ENCODE peak calls at places on chromosomes 12 and 14, in eight cellular contexts. One of them, this sample, is unnamed.

GRCh38 chr12:46546634-46547273 is 174.2 kb upstream of the SLC38A2 start:
- DNase-seq in epithelial cell of esophagus: peak; percentile 71
- DNase-seq in transverse colon: no peak
- DNase-seq in HFFc6: no peak
- DNase-seq in fibroblast of lung: peak; percentile 79
- DNase-seq in mesothelial cell of epicardium: no peak
- DNase-seq in nephron progenitor cell: no peak
- DNase-seq in mucosa of descending colon: no peak
- DNase-seq in this sample: no peak

GRCh38 chr12:62250671-62251608 is 9.3 kb upstream of the USP15 start:
- DNase-seq in epithelial cell of esophagus: peak; percentile 74
- DNase-seq in transverse colon: no peak
- DNase-seq in HFFc6: peak; percentile 73
- DNase-seq in fibroblast of lung: peak; percentile 66
- DNase-seq in mesothelial cell of epicardium: no peak
- DNase-seq in nephron progenitor cell: no peak
- DNase-seq in mucosa of descending colon: no peak
- DNase-seq in this sample: no peak

GRCh38 chr14:105485720-105486332 is 860 bp upstream of the CRIP1 start:
- DNase-seq in epithelial cell of esophagus: no peak
- DNase-seq in transverse colon: no peak
- DNase-seq in HFFc6: no peak
- DNase-seq in fibroblast of lung: no peak
- DNase-seq in mesothelial cell of epicardium: no peak
- DNase-seq in nephron progenitor cell: peak; percentile 76
- DNase-seq in mucosa of descending colon: no peak
- DNase-seq in this sample: no peak

GRCh38 chr14:52801014-52801708 is 9.8 kb upstream of the GNPNAT1 start:
- DNase-seq in epithelial cell of esophagus: peak; percentile 66
- DNase-seq in transverse colon: no peak
- DNase-seq in HFFc6: peak; percentile 90
- DNase-seq in fibroblast of lung: peak; percentile 93
- DNase-seq in mesothelial cell of epicardium: no peak
- DNase-seq in nephron progenitor cell: no peak
- DNase-seq in mucosa of descending colon: no peak
- DNase-seq in this sample: no peak

GRCh38 chr14:50067723-50068495 is 48.5 kb downstream of the VCPKMT start:
- DNase-seq in epithelial cell of esophagus: peak; percentile 95
- DNase-seq in transverse colon: peak; percentile 48
- DNase-seq in HFFc6: peak; percentile 64
- DNase-seq in fibroblast of lung: peak; percentile 89
- DNase-seq in mesothelial cell of epicardium: no peak
- DNase-seq in nephron progenitor cell: no peak
- DNase-seq in mucosa of descending colon: no peak
- DNase-seq in this sample: no peak

GRCh38 chr12:5654019-5654418 is 222.1 kb downstream of the NTF3 start:
- DNase-seq in epithelial cell of esophagus: no peak
- DNase-seq in transverse colon: no peak
- DNase-seq in HFFc6: no peak
- DNase-seq in fibroblast of lung: no peak
- DNase-seq in mesothelial cell of epicardium: no peak
- DNase-seq in nephron progenitor cell: no peak
- DNase-seq in mucosa of descending colon: no peak
- DNase-seq in this sample: no peak

GRCh38 chr12:24695103-24695502 is 253.8 kb downstream of the BCAT1 start:
- DNase-seq in epithelial cell of esophagus: no peak
- DNase-seq in transverse colon: no peak
- DNase-seq in HFFc6: no peak
- DNase-seq in fibroblast of lung: no peak
- DNase-seq in mesothelial cell of epicardium: no peak
- DNase-seq in nephron progenitor cell: no peak
- DNase-seq in mucosa of descending colon: no peak
- DNase-seq in this sample: no peak

GRCh38 chr12:20865873-20866272 is 55.4 kb downstream of the SLCO1B3 start:
- DNase-seq in epithelial cell of esophagus: no peak
- DNase-seq in transverse colon: no peak
- DNase-seq in HFFc6: no peak
- DNase-seq in fibroblast of lung: peak; percentile 4
- DNase-seq in mesothelial cell of epicardium: no peak
- DNase-seq in nephron progenitor cell: no peak
- DNase-seq in mucosa of descending colon: no peak
- DNase-seq in this sample: no peak

GRCh38 chr12:121404734-121405133 is 4.8 kb downstream of the RNF34 start:
- DNase-seq in epithelial cell of esophagus: peak; percentile 32
- DNase-seq in transverse colon: no peak
- DNase-seq in HFFc6: no peak
- DNase-seq in fibroblast of lung: no peak
- DNase-seq in mesothelial cell of epicardium: peak; percentile 38
- DNase-seq in nephron progenitor cell: no peak
- DNase-seq in mucosa of descending colon: no peak
- DNase-seq in this sample: no peak

GRCh38 chr12:94667031-94667540 is 16.7 kb upstream of the TMCC3 start:
- DNase-seq in epithelial cell of esophagus: no peak
- DNase-seq in transverse colon: no peak
- DNase-seq in HFFc6: no peak
- DNase-seq in fibroblast of lung: no peak
- DNase-seq in mesothelial cell of epicardium: no peak
- DNase-seq in nephron progenitor cell: no peak
- DNase-seq in mucosa of descending colon: no peak
- DNase-seq in this sample: no peak
- TF ChIP-seq CTCF in epithelial cell of esophagus: no peak
- TF ChIP-seq CTCF in transverse colon: no peak
- TF ChIP-seq CTCF in HFFc6: no peak
- TF ChIP-seq CTCF in fibroblast of lung: no peak
- TF ChIP-seq CTCF in mesothelial cell of epicardium: no peak
- TF ChIP-seq CTCF in nephron progenitor cell: no peak
- TF ChIP-seq CTCF in mucosa of descending colon: no peak
- TF ChIP-seq CTCF in this sample: no peak

GRCh38 chr12:103768467-103769123 is 72.4 kb downstream of the NT5DC3 start:
- DNase-seq in epithelial cell of esophagus: no peak
- DNase-seq in transverse colon: no peak
- DNase-seq in HFFc6: no peak
- DNase-seq in fibroblast of lung: no peak
- DNase-seq in mesothelial cell of epicardium: no peak
- DNase-seq in nephron progenitor cell: no peak
- DNase-seq in mucosa of descending colon: no peak
- DNase-seq in this sample: no peak
- TF ChIP-seq CTCF in epithelial cell of esophagus: no peak
- TF ChIP-seq CTCF in transverse colon: no peak
- TF ChIP-seq CTCF in HFFc6: no peak
- TF ChIP-seq CTCF in fibroblast of lung: no peak
- TF ChIP-seq CTCF in mesothelial cell of epicardium: no peak
- TF ChIP-seq CTCF in nephron progenitor cell: no peak
- TF ChIP-seq CTCF in mucosa of descending colon: no peak
- TF ChIP-seq CTCF in this sample: no peak

GRCh38 chr12:68001486-68002466 is 12.5 kb downstream of the IFNG-AS1 start:
- DNase-seq in epithelial cell of esophagus: peak; percentile 20
- DNase-seq in transverse colon: no peak
- DNase-seq in HFFc6: no peak
- DNase-seq in fibroblast of lung: peak; percentile 2
- DNase-seq in mesothelial cell of epicardium: no peak
- DNase-seq in nephron progenitor cell: no peak
- DNase-seq in mucosa of descending colon: no peak
- DNase-seq in this sample: no peak
- TF ChIP-seq CTCF in epithelial cell of esophagus: peak; percentile 42
- TF ChIP-seq CTCF in transverse colon: no peak
- TF ChIP-seq CTCF in HFFc6: peak; percentile 77
- TF ChIP-seq CTCF in fibroblast of lung: peak; percentile 35
- TF ChIP-seq CTCF in mesothelial cell of epicardium: peak; percentile 49
- TF ChIP-seq CTCF in nephron progenitor cell: peak; percentile 45
- TF ChIP-seq CTCF in mucosa of descending colon: no peak
- TF ChIP-seq CTCF in this sample: peak; percentile 15

GRCh38 chr12:52952082-52952801 is 3.3 kb downstream of the KRT18 start:
- DNase-seq in epithelial cell of esophagus: peak; percentile 40
- DNase-seq in transverse colon: peak; percentile 70
- DNase-seq in HFFc6: no peak
- DNase-seq in fibroblast of lung: no peak
- DNase-seq in mesothelial cell of epicardium: no peak
- DNase-seq in nephron progenitor cell: no peak
- DNase-seq in mucosa of descending colon: peak; percentile 78
- DNase-seq in this sample: peak; percentile 77
- TF ChIP-seq CTCF in epithelial cell of esophagus: peak; percentile 17
- TF ChIP-seq CTCF in transverse colon: no peak
- TF ChIP-seq CTCF in HFFc6: no peak
- TF ChIP-seq CTCF in fibroblast of lung: no peak
- TF ChIP-seq CTCF in mesothelial cell of epicardium: peak; percentile 32
- TF ChIP-seq CTCF in nephron progenitor cell: no peak
- TF ChIP-seq CTCF in mucosa of descending colon: no peak
- TF ChIP-seq CTCF in this sample: peak; percentile 37

DNA sequence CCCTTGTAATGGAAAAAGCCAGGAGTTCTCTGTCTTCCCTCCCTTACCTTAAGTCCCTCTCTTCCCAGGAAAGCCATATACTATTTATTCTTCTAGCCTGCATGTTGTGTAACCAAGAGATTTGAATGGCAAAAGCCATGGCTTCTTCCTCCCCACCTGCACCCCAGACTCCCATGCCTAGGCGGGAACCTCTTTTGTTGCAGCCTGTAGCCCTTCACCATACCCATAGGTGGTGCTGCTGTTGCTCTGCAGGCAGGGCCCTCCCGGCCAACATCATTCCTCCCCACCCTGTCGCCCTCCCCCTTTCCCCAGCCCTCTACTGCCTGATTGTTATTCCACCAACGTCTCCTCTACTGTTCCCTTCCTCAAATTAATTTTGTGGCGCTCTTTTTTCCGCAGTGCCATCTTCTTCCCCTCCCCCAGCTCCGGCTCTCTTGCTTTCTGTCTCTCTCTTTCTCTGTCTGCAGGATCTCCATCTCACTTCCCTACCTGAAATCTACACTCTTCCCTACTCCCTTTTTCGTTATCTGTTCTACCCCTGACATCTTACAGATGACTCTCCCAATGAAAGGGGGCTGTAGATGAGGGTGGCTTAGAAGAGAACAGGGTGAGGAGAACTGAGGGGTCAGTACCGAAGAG is 13.8 kb downstream of the NGDN start:
- DNase-seq in epithelial cell of esophagus: peak; percentile 11
- DNase-seq in transverse colon: no peak
- DNase-seq in HFFc6: no peak
- DNase-seq in fibroblast of lung: peak; percentile 6
- DNase-seq in mesothelial cell of epicardium: no peak
- DNase-seq in nephron progenitor cell: peak; percentile 63
- DNase-seq in mucosa of descending colon: no peak
- DNase-seq in this sample: no peak
- TF ChIP-seq CTCF in epithelial cell of esophagus: peak; percentile 44
- TF ChIP-seq CTCF in transverse colon: no peak
- TF ChIP-seq CTCF in HFFc6: peak; percentile 69
- TF ChIP-seq CTCF in fibroblast of lung: peak; percentile 48
- TF ChIP-seq CTCF in mesothelial cell of epicardium: no peak
- TF ChIP-seq CTCF in nephron progenitor cell: peak; percentile 75
- TF ChIP-seq CTCF in mucosa of descending colon: no peak
- TF ChIP-seq CTCF in this sample: no peak

GRCh38 chr12:57476162-57476992 is 3.3 kb downstream of the ARHGAP9 start:
- DNase-seq in epithelial cell of esophagus: no peak
- DNase-seq in transverse colon: peak; percentile 50
- DNase-seq in HFFc6: no peak
- DNase-seq in fibroblast of lung: no peak
- DNase-seq in mesothelial cell of epicardium: no peak
- DNase-seq in nephron progenitor cell: no peak
- DNase-seq in mucosa of descending colon: no peak
- DNase-seq in this sample: peak; percentile 77
- TF ChIP-seq CTCF in epithelial cell of esophagus: peak; percentile 27
- TF ChIP-seq CTCF in transverse colon: no peak
- TF ChIP-seq CTCF in HFFc6: peak; percentile 56
- TF ChIP-seq CTCF in fibroblast of lung: no peak
- TF ChIP-seq CTCF in mesothelial cell of epicardium: no peak
- TF ChIP-seq CTCF in nephron progenitor cell: peak; percentile 15
- TF ChIP-seq CTCF in mucosa of descending colon: no peak
- TF ChIP-seq CTCF in this sample: peak; percentile 36

DNA sequence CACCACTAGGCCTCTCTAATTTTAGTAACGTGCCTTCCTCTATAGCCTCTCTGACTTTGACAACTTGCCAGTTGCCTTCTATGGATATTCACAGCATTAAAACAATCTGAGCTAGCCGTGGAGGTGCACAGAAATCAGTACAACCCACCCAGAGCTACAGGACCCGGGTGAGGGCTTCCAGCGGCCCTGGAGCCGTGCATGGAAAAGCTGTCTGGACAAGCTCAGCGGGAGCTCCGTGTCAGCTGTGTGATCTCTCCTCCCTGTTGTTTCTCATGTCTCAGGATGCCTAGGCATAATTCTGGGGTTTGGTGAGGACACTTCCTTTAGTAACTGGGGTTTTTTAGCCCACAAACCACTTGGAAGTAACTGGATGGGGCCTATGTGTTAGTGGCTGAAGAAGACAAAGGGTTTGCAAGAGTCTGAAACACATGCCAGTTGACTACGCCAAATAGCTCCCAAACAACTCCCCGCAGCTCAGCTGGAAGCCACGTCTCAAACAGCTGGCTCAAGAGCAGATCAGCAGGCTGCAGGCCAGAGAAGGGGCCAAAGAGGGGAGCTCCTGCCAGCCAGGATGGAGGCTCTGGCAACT is 52.9 kb downstream of the SSH1 start:
- DNase-seq in epithelial cell of esophagus: no peak
- DNase-seq in transverse colon: peak; percentile 49
- DNase-seq in HFFc6: peak; percentile 59
- DNase-seq in fibroblast of lung: peak; percentile 93
- DNase-seq in mesothelial cell of epicardium: no peak
- DNase-seq in nephron progenitor cell: no peak
- DNase-seq in mucosa of descending colon: peak; percentile 35
- DNase-seq in this sample: no peak
- TF ChIP-seq CTCF in epithelial cell of esophagus: no peak
- TF ChIP-seq CTCF in transverse colon: no peak
- TF ChIP-seq CTCF in HFFc6: no peak
- TF ChIP-seq CTCF in fibroblast of lung: no peak
- TF ChIP-seq CTCF in mesothelial cell of epicardium: no peak
- TF ChIP-seq CTCF in nephron progenitor cell: no peak
- TF ChIP-seq CTCF in mucosa of descending colon: no peak
- TF ChIP-seq CTCF in this sample: no peak

DNA sequence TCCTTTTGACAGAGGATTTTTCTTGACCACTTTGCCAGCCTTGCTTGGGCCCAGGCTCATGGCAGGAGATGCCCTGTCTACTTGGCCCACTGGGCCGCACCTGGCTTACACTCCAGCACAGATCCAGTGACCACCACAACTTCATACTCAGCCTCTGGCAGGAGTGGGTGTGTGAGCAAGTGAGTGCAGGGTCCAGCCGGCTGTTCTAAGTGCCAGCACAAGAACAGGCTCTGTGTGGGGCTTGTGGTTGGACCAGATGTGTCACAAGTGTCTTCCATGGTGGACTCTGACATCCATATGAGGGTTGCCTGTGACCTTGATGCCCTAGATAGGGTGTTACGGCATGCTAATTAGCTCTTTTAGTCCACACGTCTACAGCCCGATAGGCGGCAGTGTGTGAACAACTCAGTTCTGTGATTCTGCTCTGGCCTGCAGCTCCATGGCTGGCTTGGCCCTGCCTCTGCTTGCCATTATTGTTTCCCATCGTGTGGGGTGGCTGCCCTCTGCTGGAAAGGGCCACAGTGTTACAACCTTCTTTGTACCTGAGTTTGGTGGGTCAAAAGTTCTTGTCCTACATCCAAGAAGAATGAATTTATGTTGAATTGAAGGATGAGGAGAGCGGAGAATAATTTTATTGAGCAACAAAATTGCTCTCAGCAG is 1089.1 kb downstream of the SLC6A15 start:
- DNase-seq in epithelial cell of esophagus: peak; percentile 75
- DNase-seq in transverse colon: peak; percentile 21
- DNase-seq in HFFc6: no peak
- DNase-seq in fibroblast of lung: no peak
- DNase-seq in mesothelial cell of epicardium: no peak
- DNase-seq in nephron progenitor cell: peak; percentile 43
- DNase-seq in mucosa of descending colon: no peak
- DNase-seq in this sample: no peak
- TF ChIP-seq CTCF in epithelial cell of esophagus: peak; percentile 63
- TF ChIP-seq CTCF in transverse colon: no peak
- TF ChIP-seq CTCF in HFFc6: peak; percentile 60
- TF ChIP-seq CTCF in fibroblast of lung: peak; percentile 27
- TF ChIP-seq CTCF in mesothelial cell of epicardium: no peak
- TF ChIP-seq CTCF in nephron progenitor cell: peak; percentile 41
- TF ChIP-seq CTCF in mucosa of descending colon: no peak
- TF ChIP-seq CTCF in this sample: peak; percentile 17

This sample was measured in lower lobe of right lung.